ENCODE peak calls at places on chromosomes 12 and 14, in six cellular contexts. One of them, this sample, is unnamed. For H3K27me3, the result is how much of the 10 kb centered on the place peaks cover.

GRCh38 chr14:64971890-64972785 is at the start of gene RAB15:
- DNase-seq in MM.1S: no peak
- DNase-seq in AG04450: no peak
- DNase-seq in endothelial cell of umbilical vein: peak
- DNase-seq in psoas muscle: peak
- DNase-seq in IMR-90: peak
- DNase-seq in this sample: peak

GRCh38 chr14:23137221-23138172 is 18.4 kb upstream of the CEBPE start:
- DNase-seq in MM.1S: no peak
- DNase-seq in AG04450: no peak
- DNase-seq in endothelial cell of umbilical vein: no peak
- DNase-seq in psoas muscle: no peak
- DNase-seq in IMR-90: no peak
- DNase-seq in this sample: no peak

GRCh38 chr14:55754471-55754870 is 174.5 kb downstream of the KTN1 start:
- DNase-seq in MM.1S: no peak
- DNase-seq in AG04450: no peak
- DNase-seq in endothelial cell of umbilical vein: no peak
- DNase-seq in psoas muscle: no peak
- DNase-seq in IMR-90: no peak
- DNase-seq in this sample: no peak

GRCh38 chr12:91422107-91422506 is 239.5 kb upstream of the DCN start:
- DNase-seq in MM.1S: no peak
- DNase-seq in AG04450: no peak
- DNase-seq in endothelial cell of umbilical vein: no peak
- DNase-seq in psoas muscle: no peak
- DNase-seq in IMR-90: no peak
- DNase-seq in this sample: no peak

GRCh38 chr14:52338282-52338681 is 24.2 kb downstream of the PTGER2 start:
- DNase-seq in MM.1S: no peak
- DNase-seq in AG04450: no peak
- DNase-seq in endothelial cell of umbilical vein: peak
- DNase-seq in psoas muscle: no peak
- DNase-seq in IMR-90: peak
- DNase-seq in this sample: no peak

GRCh38 chr12:50088577-50089335 is 3.6 kb downstream of the SMARCD1 start:
- DNase-seq in MM.1S: peak
- DNase-seq in AG04450: no peak
- DNase-seq in endothelial cell of umbilical vein: peak
- DNase-seq in psoas muscle: no peak
- DNase-seq in IMR-90: peak
- DNase-seq in this sample: no peak

GRCh38 chr12:18139254-18139653 is 49.3 kb upstream of the RERGL start:
- DNase-seq in MM.1S: no peak
- DNase-seq in AG04450: no peak
- DNase-seq in endothelial cell of umbilical vein: no peak
- DNase-seq in psoas muscle: no peak
- DNase-seq in IMR-90: no peak
- DNase-seq in this sample: no peak

GRCh38 chr14:95442633-95443021 is 73.8 kb downstream of the SYNE3 start:
- DNase-seq in MM.1S: peak
- DNase-seq in AG04450: peak
- DNase-seq in endothelial cell of umbilical vein: peak
- DNase-seq in psoas muscle: peak
- DNase-seq in IMR-90: peak
- DNase-seq in this sample: peak

GRCh38 chr14:54220122-54220691 is 176.6 kb upstream of the CDKN3 start:
- DNase-seq in MM.1S: no peak
- DNase-seq in AG04450: no peak
- DNase-seq in endothelial cell of umbilical vein: peak
- DNase-seq in psoas muscle: peak
- DNase-seq in IMR-90: no peak
- DNase-seq in this sample: peak

GRCh38 chr14:64064447-64064846 is 211.6 kb downstream of the SYNE2 start:
- DNase-seq in MM.1S: no peak
- DNase-seq in AG04450: no peak
- DNase-seq in endothelial cell of umbilical vein: no peak
- DNase-seq in psoas muscle: no peak
- DNase-seq in IMR-90: no peak
- DNase-seq in this sample: no peak

GRCh38 chr12:54286042-54286931 is 5.8 kb downstream of the HNRNPA1 start:
- DNase-seq in MM.1S: no peak
- DNase-seq in AG04450: no peak
- DNase-seq in endothelial cell of umbilical vein: no peak
- DNase-seq in psoas muscle: no peak
- DNase-seq in IMR-90: no peak
- DNase-seq in this sample: no peak

GRCh38 chr14:106564058-106564643 is 1037.8 kb downstream of the TMEM121 start:
- DNase-seq in MM.1S: peak
- DNase-seq in AG04450: no peak
- DNase-seq in endothelial cell of umbilical vein: no peak
- DNase-seq in psoas muscle: no peak
- DNase-seq in IMR-90: no peak
- DNase-seq in this sample: no peak

GRCh38 chr12:132262256-132263060 is 66.9 kb downstream of the GALNT9 start:
- DNase-seq in MM.1S: no peak
- DNase-seq in AG04450: no peak
- DNase-seq in endothelial cell of umbilical vein: no peak
- DNase-seq in psoas muscle: no peak
- DNase-seq in IMR-90: no peak
- DNase-seq in this sample: no peak

GRCh38 chr12:4320859-4321701 is at the start of gene TIGAR:
- DNase-seq in MM.1S: peak
- DNase-seq in AG04450: peak
- DNase-seq in endothelial cell of umbilical vein: peak
- DNase-seq in psoas muscle: peak
- DNase-seq in IMR-90: peak
- DNase-seq in this sample: peak

GRCh38 chr12:86445361-86445760 is 189.2 kb upstream of the MGAT4C start:
- DNase-seq in MM.1S: no peak
- DNase-seq in AG04450: no peak
- DNase-seq in endothelial cell of umbilical vein: no peak
- DNase-seq in psoas muscle: no peak
- DNase-seq in IMR-90: peak
- DNase-seq in this sample: no peak

GRCh38 chr12:126506426-126507182 is 1441.4 kb downstream of the AACS start:
- DNase-seq in MM.1S: peak
- DNase-seq in AG04450: no peak
- DNase-seq in endothelial cell of umbilical vein: no peak
- DNase-seq in psoas muscle: no peak
- DNase-seq in IMR-90: no peak
- DNase-seq in this sample: no peak

GRCh38 chr12:72275551-72275950 is 3.4 kb downstream of the TRHDE start:
- DNase-seq in MM.1S: no peak
- DNase-seq in AG04450: no peak
- DNase-seq in endothelial cell of umbilical vein: no peak
- DNase-seq in psoas muscle: no peak
- DNase-seq in IMR-90: no peak
- DNase-seq in this sample: no peak

GRCh38 chr14:35669782-35670181 is 135.8 kb downstream of the INSM2 start:
- DNase-seq in MM.1S: no peak
- DNase-seq in AG04450: peak
- DNase-seq in endothelial cell of umbilical vein: no peak
- DNase-seq in psoas muscle: no peak
- DNase-seq in IMR-90: peak
- DNase-seq in this sample: no peak

GRCh38 chr12:104219361-104219892 is 3.8 kb downstream of the TXNRD1 start:
- DNase-seq in MM.1S: no peak
- DNase-seq in AG04450: peak
- DNase-seq in endothelial cell of umbilical vein: peak
- DNase-seq in psoas muscle: no peak
- DNase-seq in IMR-90: peak
- DNase-seq in this sample: no peak

GRCh38 chr12:46831335-46832083 is 5.7 kb upstream of the SLC38A4 start:
- DNase-seq in MM.1S: no peak
- DNase-seq in AG04450: no peak
- DNase-seq in endothelial cell of umbilical vein: no peak
- DNase-seq in psoas muscle: peak
- DNase-seq in IMR-90: no peak
- DNase-seq in this sample: peak

GRCh38 chr12:51393676-51394545 is 2.7 kb upstream of the GALNT6 start:
- DNase-seq in MM.1S: no peak
- DNase-seq in AG04450: peak
- DNase-seq in endothelial cell of umbilical vein: peak
- DNase-seq in psoas muscle: no peak
- DNase-seq in IMR-90: peak
- DNase-seq in this sample: no peak

GRCh38 chr14:68590233-68590535 is 202.7 kb downstream of the ZFP36L1 start:
- DNase-seq in MM.1S: no peak
- DNase-seq in AG04450: no peak
- DNase-seq in endothelial cell of umbilical vein: no peak
- DNase-seq in psoas muscle: no peak
- DNase-seq in IMR-90: no peak
- DNase-seq in this sample: no peak

GRCh38 chr14:105857816-105858675 is 331.7 kb downstream of the TMEM121 start:
- DNase-seq in MM.1S: peak
- DNase-seq in AG04450: no peak
- DNase-seq in endothelial cell of umbilical vein: no peak
- DNase-seq in psoas muscle: no peak
- DNase-seq in IMR-90: no peak
- DNase-seq in this sample: peak

GRCh38 chr12:47249719-47250506 is 170.2 kb upstream of the AMIGO2 start:
- DNase-seq in MM.1S: no peak
- DNase-seq in AG04450: no peak
- DNase-seq in endothelial cell of umbilical vein: no peak
- DNase-seq in psoas muscle: no peak
- DNase-seq in IMR-90: no peak
- DNase-seq in this sample: no peak

GRCh38 chr14:62168564-62169155 is 406.4 kb downstream of the SNAPC1 start:
- DNase-seq in MM.1S: no peak
- DNase-seq in AG04450: no peak
- DNase-seq in endothelial cell of umbilical vein: no peak
- DNase-seq in psoas muscle: no peak
- DNase-seq in IMR-90: no peak
- DNase-seq in this sample: no peak

GRCh38 chr12:12443482-12443881 is 86.6 kb downstream of the BORCS5 start:
- DNase-seq in MM.1S: no peak
- DNase-seq in AG04450: no peak
- DNase-seq in endothelial cell of umbilical vein: peak
- DNase-seq in psoas muscle: peak
- DNase-seq in IMR-90: no peak
- DNase-seq in this sample: peak

GRCh38 chr12:116853507-116853906 is 27.7 kb downstream of the HRK start:
- DNase-seq in MM.1S: no peak
- DNase-seq in AG04450: no peak
- DNase-seq in endothelial cell of umbilical vein: no peak
- DNase-seq in psoas muscle: no peak
- DNase-seq in IMR-90: no peak
- DNase-seq in this sample: no peak

DNA sequence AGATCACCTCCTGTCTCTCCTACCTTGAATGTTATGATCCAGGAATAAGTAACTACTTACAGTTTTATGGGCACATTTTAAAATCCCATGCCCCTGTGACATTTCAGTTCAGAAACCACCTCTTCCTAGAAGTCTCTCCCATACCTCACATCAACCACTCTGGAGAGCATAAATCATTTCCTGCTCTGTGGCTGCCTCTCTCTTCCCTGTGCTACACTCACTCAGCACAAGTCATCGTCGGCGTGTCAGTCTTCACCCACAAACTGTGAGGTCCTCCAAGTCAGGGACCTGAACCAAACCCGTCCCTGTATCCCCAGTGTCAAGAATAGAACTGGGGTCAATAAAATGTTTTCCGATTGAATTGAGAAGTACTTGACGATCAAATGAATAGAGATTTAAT is 863.3 kb downstream of the BCL11B start:
- DNase-seq in MM.1S: no peak
- DNase-seq in AG04450: no peak
- DNase-seq in endothelial cell of umbilical vein: no peak
- DNase-seq in psoas muscle: no peak
- DNase-seq in IMR-90: no peak
- DNase-seq in this sample: no peak
- H3K27me3 ChIP-seq in MM.1S: under half
- H3K27me3 ChIP-seq in AG04450: under half
- H3K27me3 ChIP-seq in endothelial cell of umbilical vein: under half
- H3K27me3 ChIP-seq in psoas muscle: under half
- H3K27me3 ChIP-seq in IMR-90: under half
- H3K27me3 ChIP-seq in this sample: under half

GRCh38 chr12:26113853-26114719 is 10.8 kb downstream of the BHLHE41 start:
- DNase-seq in MM.1S: peak
- DNase-seq in AG04450: peak
- DNase-seq in endothelial cell of umbilical vein: peak
- DNase-seq in psoas muscle: peak
- DNase-seq in IMR-90: peak
- DNase-seq in this sample: peak
- TF ChIP-seq CTCF in MM.1S: peak
- TF ChIP-seq CTCF in AG04450: peak
- TF ChIP-seq CTCF in endothelial cell of umbilical vein: peak
- TF ChIP-seq CTCF in psoas muscle: peak
- TF ChIP-seq CTCF in IMR-90: peak
- TF ChIP-seq CTCF in this sample: peak

DNA sequence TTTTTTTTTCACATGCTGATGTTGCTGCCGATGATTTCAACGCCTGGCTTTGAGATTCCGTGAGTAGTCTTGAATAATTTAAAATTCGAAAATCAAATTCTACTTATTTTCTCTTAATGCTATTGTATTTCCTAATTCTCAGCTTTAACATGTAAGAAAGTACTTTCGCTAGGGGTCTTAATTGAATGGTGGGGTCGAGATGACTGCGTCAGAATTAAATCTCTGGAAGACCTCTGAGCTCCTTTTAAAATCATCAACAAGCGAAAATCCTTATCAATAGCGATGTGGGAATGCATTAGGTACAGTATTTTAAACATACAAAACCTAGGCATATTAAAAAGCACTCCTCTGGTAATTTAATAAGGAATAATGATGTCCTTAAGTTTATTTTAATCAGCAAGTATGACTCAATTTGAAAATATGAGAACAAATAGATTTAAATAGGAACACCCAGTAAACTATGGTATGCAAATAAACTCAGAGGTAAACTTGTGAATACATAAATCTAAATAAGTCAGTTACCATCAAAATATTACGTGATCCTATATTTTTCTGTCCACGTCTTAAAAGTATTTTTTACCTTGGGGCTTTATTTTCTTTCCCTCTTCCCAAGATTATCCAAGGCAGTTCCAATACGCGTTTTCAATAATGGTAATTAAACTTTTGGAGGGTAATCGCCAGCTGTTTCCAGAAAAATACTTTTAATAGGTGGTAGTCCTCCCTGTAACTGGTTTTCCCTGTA is 1.4 kb downstream of the FOXA1 start:
- DNase-seq in MM.1S: no peak
- DNase-seq in AG04450: no peak
- DNase-seq in endothelial cell of umbilical vein: no peak
- DNase-seq in psoas muscle: no peak
- DNase-seq in IMR-90: no peak
- DNase-seq in this sample: no peak
- H3K27me3 ChIP-seq in MM.1S: under half
- H3K27me3 ChIP-seq in AG04450: half or more
- H3K27me3 ChIP-seq in endothelial cell of umbilical vein: half or more
- H3K27me3 ChIP-seq in psoas muscle: half or more
- H3K27me3 ChIP-seq in IMR-90: half or more
- H3K27me3 ChIP-seq in this sample: half or more

DNA sequence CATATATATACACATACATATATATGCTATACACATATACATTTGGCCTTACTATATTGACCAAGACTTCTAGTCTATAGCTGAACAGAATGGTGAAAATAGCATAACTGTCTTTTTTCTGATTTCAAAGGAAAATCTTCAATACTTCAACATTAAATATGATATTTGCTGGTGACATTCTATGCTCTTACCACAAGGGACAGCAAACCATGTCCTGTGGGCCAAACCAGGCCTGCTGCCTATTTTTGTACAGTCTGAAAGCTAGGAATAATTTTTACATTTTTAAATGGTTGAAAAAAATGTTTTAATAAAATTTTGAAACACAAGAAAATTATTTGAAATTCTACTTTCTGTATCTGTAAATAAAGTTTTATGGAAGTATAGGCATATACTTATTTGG is 63.6 kb downstream of the EML5 start:
- DNase-seq in MM.1S: no peak
- DNase-seq in AG04450: no peak
- DNase-seq in endothelial cell of umbilical vein: no peak
- DNase-seq in psoas muscle: no peak
- DNase-seq in IMR-90: peak
- DNase-seq in this sample: no peak
- TF ChIP-seq CTCF in MM.1S: no peak
- TF ChIP-seq CTCF in AG04450: peak
- TF ChIP-seq CTCF in endothelial cell of umbilical vein: peak
- TF ChIP-seq CTCF in psoas muscle: no peak
- TF ChIP-seq CTCF in IMR-90: peak
- TF ChIP-seq CTCF in this sample: peak

This sample was measured in left ventricle myocardium inferior.